ENCODE peak calls at places on chromosomes 5 and 9, in seven cellular contexts. One of them, this sample, is unnamed.
A peak's percentile ranks its signal among the peaks of the same experiment; 100 is the strongest.

GRCh38 chr9:119544492-119544891 is 175.3 kb upstream of the BRINP1 start:
- DNase-seq in amygdala: no peak
- DNase-seq in adrenal gland: no peak
- DNase-seq in AG09309: no peak
- DNase-seq in A549: no peak
- DNase-seq in activated CD8-positive, alpha-beta memory T cell treated with anti-CD3 and anti-CD28 coated beads for 24 hours: no peak
- DNase-seq in T-helper 17 cell: no peak
- DNase-seq in this sample: no peak

GRCh38 chr5:87169300-87169991 is 98.2 kb upstream of the RASA1 start:
- DNase-seq in T-helper 17 cell: no peak
- DNase-seq in A549: no peak
- DNase-seq in amygdala: no peak
- DNase-seq in adrenal gland: no peak
- DNase-seq in activated CD8-positive, alpha-beta memory T cell treated with anti-CD3 and anti-CD28 coated beads for 24 hours: no peak
- DNase-seq in AG09309: no peak
- DNase-seq in this sample: no peak

GRCh38 chr5:152405145-152405544 is at the start of gene NMUR2:
- DNase-seq in activated CD8-positive, alpha-beta memory T cell treated with anti-CD3 and anti-CD28 coated beads for 24 hours: no peak
- DNase-seq in adrenal gland: no peak
- DNase-seq in A549: peak; percentile 4
- DNase-seq in AG09309: no peak
- DNase-seq in amygdala: no peak
- DNase-seq in T-helper 17 cell: no peak
- DNase-seq in this sample: no peak

GRCh38 chr5:154221371-154221896 is 30.9 kb downstream of the GALNT10 start:
- DNase-seq in activated CD8-positive, alpha-beta memory T cell treated with anti-CD3 and anti-CD28 coated beads for 24 hours: peak; percentile 69
- DNase-seq in T-helper 17 cell: peak; percentile 21
- DNase-seq in AG09309: peak; percentile 96
- DNase-seq in amygdala: no peak
- DNase-seq in adrenal gland: peak; percentile 38
- DNase-seq in A549: no peak
- DNase-seq in this sample: peak; percentile 17

GRCh38 chr5:172004824-172005237 is 1.6 kb downstream of the FBXW11 start:
- DNase-seq in T-helper 17 cell: no peak
- DNase-seq in AG09309: no peak
- DNase-seq in A549: peak; percentile 17
- DNase-seq in activated CD8-positive, alpha-beta memory T cell treated with anti-CD3 and anti-CD28 coated beads for 24 hours: no peak
- DNase-seq in adrenal gland: no peak
- DNase-seq in amygdala: no peak
- DNase-seq in this sample: no peak

GRCh38 chr9:20584968-20585643 is 37.2 kb downstream of the MLLT3 start:
- DNase-seq in AG09309: no peak
- DNase-seq in activated CD8-positive, alpha-beta memory T cell treated with anti-CD3 and anti-CD28 coated beads for 24 hours: no peak
- DNase-seq in adrenal gland: no peak
- DNase-seq in A549: no peak
- DNase-seq in amygdala: no peak
- DNase-seq in T-helper 17 cell: no peak
- DNase-seq in this sample: no peak

GRCh38 chr9:93390953-93391515 is 60.5 kb upstream of the FAM120A start:
- DNase-seq in adrenal gland: no peak
- DNase-seq in T-helper 17 cell: no peak
- DNase-seq in amygdala: no peak
- DNase-seq in A549: no peak
- DNase-seq in activated CD8-positive, alpha-beta memory T cell treated with anti-CD3 and anti-CD28 coated beads for 24 hours: no peak
- DNase-seq in AG09309: no peak
- DNase-seq in this sample: no peak

GRCh38 chr9:4170231-4170630 is 129.6 kb downstream of the GLIS3 start:
- DNase-seq in AG09309: no peak
- DNase-seq in adrenal gland: no peak
- DNase-seq in A549: no peak
- DNase-seq in T-helper 17 cell: no peak
- DNase-seq in activated CD8-positive, alpha-beta memory T cell treated with anti-CD3 and anti-CD28 coated beads for 24 hours: no peak
- DNase-seq in amygdala: no peak
- DNase-seq in this sample: no peak

GRCh38 chr9:123929177-123929869 is 603 bp downstream of the DENND1A start:
- DNase-seq in A549: no peak
- DNase-seq in T-helper 17 cell: no peak
- DNase-seq in AG09309: no peak
- DNase-seq in activated CD8-positive, alpha-beta memory T cell treated with anti-CD3 and anti-CD28 coated beads for 24 hours: no peak
- DNase-seq in adrenal gland: peak; percentile 19
- DNase-seq in amygdala: peak; percentile 55
- DNase-seq in this sample: no peak

GRCh38 chr5:132489051-132489770 is 1.4 kb downstream of the IRF1 start:
- DNase-seq in amygdala: no peak
- DNase-seq in A549: no peak
- DNase-seq in adrenal gland: peak; percentile 14
- DNase-seq in AG09309: no peak
- DNase-seq in T-helper 17 cell: no peak
- DNase-seq in activated CD8-positive, alpha-beta memory T cell treated with anti-CD3 and anti-CD28 coated beads for 24 hours: no peak
- DNase-seq in this sample: no peak

GRCh38 chr5:123344819-123345426 is 78.3 kb downstream of the CEP120 start:
- DNase-seq in adrenal gland: no peak
- DNase-seq in amygdala: no peak
- DNase-seq in A549: peak; percentile 28
- DNase-seq in AG09309: peak; percentile 1
- DNase-seq in T-helper 17 cell: no peak
- DNase-seq in activated CD8-positive, alpha-beta memory T cell treated with anti-CD3 and anti-CD28 coated beads for 24 hours: no peak
- DNase-seq in this sample: no peak

GRCh38 chr9:134333874-134334581 is 7.8 kb downstream of the RXRA start:
- DNase-seq in A549: no peak
- DNase-seq in T-helper 17 cell: no peak
- DNase-seq in adrenal gland: no peak
- DNase-seq in activated CD8-positive, alpha-beta memory T cell treated with anti-CD3 and anti-CD28 coated beads for 24 hours: no peak
- DNase-seq in AG09309: no peak
- DNase-seq in amygdala: no peak
- DNase-seq in this sample: no peak

GRCh38 chr5:16691731-16692130 is 74.9 kb upstream of the RETREG1 start:
- DNase-seq in activated CD8-positive, alpha-beta memory T cell treated with anti-CD3 and anti-CD28 coated beads for 24 hours: no peak
- DNase-seq in AG09309: no peak
- DNase-seq in amygdala: no peak
- DNase-seq in T-helper 17 cell: no peak
- DNase-seq in adrenal gland: no peak
- DNase-seq in A549: no peak
- DNase-seq in this sample: no peak

GRCh38 chr5:177434942-177435738 is 8.7 kb downstream of the GRK6 start:
- DNase-seq in T-helper 17 cell: no peak
- DNase-seq in AG09309: no peak
- DNase-seq in amygdala: no peak
- DNase-seq in A549: no peak
- DNase-seq in adrenal gland: peak; percentile 77
- DNase-seq in activated CD8-positive, alpha-beta memory T cell treated with anti-CD3 and anti-CD28 coated beads for 24 hours: no peak
- DNase-seq in this sample: no peak

GRCh38 chr9:18848657-18849056 is 184.4 kb downstream of the SAXO1 start:
- DNase-seq in adrenal gland: no peak
- DNase-seq in activated CD8-positive, alpha-beta memory T cell treated with anti-CD3 and anti-CD28 coated beads for 24 hours: no peak
- DNase-seq in amygdala: no peak
- DNase-seq in AG09309: no peak
- DNase-seq in T-helper 17 cell: no peak
- DNase-seq in A549: no peak
- DNase-seq in this sample: no peak

GRCh38 chr5:39783756-39784421 is 359.1 kb upstream of the DAB2 start:
- DNase-seq in A549: no peak
- DNase-seq in T-helper 17 cell: no peak
- DNase-seq in activated CD8-positive, alpha-beta memory T cell treated with anti-CD3 and anti-CD28 coated beads for 24 hours: no peak
- DNase-seq in AG09309: no peak
- DNase-seq in adrenal gland: no peak
- DNase-seq in amygdala: no peak
- DNase-seq in this sample: no peak

GRCh38 chr9:107242073-107243063 is 40.7 kb upstream of the RAD23B start:
- DNase-seq in activated CD8-positive, alpha-beta memory T cell treated with anti-CD3 and anti-CD28 coated beads for 24 hours: no peak
- DNase-seq in A549: no peak
- DNase-seq in amygdala: no peak
- DNase-seq in adrenal gland: no peak
- DNase-seq in T-helper 17 cell: no peak
- DNase-seq in AG09309: no peak
- DNase-seq in this sample: no peak

GRCh38 chr9:109016132-109016531 is 2.8 kb upstream of the CTNNAL1 start:
- DNase-seq in activated CD8-positive, alpha-beta memory T cell treated with anti-CD3 and anti-CD28 coated beads for 24 hours: no peak
- DNase-seq in amygdala: no peak
- DNase-seq in A549: no peak
- DNase-seq in adrenal gland: no peak
- DNase-seq in T-helper 17 cell: no peak
- DNase-seq in AG09309: no peak
- DNase-seq in this sample: no peak

GRCh38 chr5:31106259-31106658 is 87.2 kb upstream of the CDH6 start:
- DNase-seq in A549: no peak
- DNase-seq in amygdala: no peak
- DNase-seq in AG09309: no peak
- DNase-seq in adrenal gland: no peak
- DNase-seq in T-helper 17 cell: no peak
- DNase-seq in activated CD8-positive, alpha-beta memory T cell treated with anti-CD3 and anti-CD28 coated beads for 24 hours: no peak
- DNase-seq in this sample: no peak

GRCh38 chr9:132857031-132857430 is 21.1 kb downstream of the AK8 start:
- DNase-seq in activated CD8-positive, alpha-beta memory T cell treated with anti-CD3 and anti-CD28 coated beads for 24 hours: no peak
- DNase-seq in A549: no peak
- DNase-seq in adrenal gland: peak; percentile 74
- DNase-seq in amygdala: no peak
- DNase-seq in T-helper 17 cell: no peak
- DNase-seq in AG09309: peak; percentile 49
- DNase-seq in this sample: no peak

GRCh38 chr5:126338516-126339153 is 84.6 kb upstream of the GRAMD2B start:
- DNase-seq in amygdala: no peak
- DNase-seq in adrenal gland: no peak
- DNase-seq in AG09309: no peak
- DNase-seq in activated CD8-positive, alpha-beta memory T cell treated with anti-CD3 and anti-CD28 coated beads for 24 hours: no peak
- DNase-seq in T-helper 17 cell: no peak
- DNase-seq in A549: no peak
- DNase-seq in this sample: no peak

GRCh38 chr9:110029422-110029814 is 178.5 kb downstream of the C9orf152 start:
- DNase-seq in amygdala: no peak
- DNase-seq in AG09309: peak; percentile 93
- DNase-seq in T-helper 17 cell: no peak
- DNase-seq in A549: peak; percentile 43
- DNase-seq in activated CD8-positive, alpha-beta memory T cell treated with anti-CD3 and anti-CD28 coated beads for 24 hours: no peak
- DNase-seq in adrenal gland: peak; percentile 61
- DNase-seq in this sample: no peak

GRCh38 chr9:133112361-133113026 is 8.5 kb downstream of the RALGDS start:
- DNase-seq in amygdala: no peak
- DNase-seq in T-helper 17 cell: peak; percentile 37
- DNase-seq in A549: no peak
- DNase-seq in activated CD8-positive, alpha-beta memory T cell treated with anti-CD3 and anti-CD28 coated beads for 24 hours: no peak
- DNase-seq in adrenal gland: peak; percentile 84
- DNase-seq in AG09309: no peak
- DNase-seq in this sample: peak; percentile 57